ENCODE peak calls at places on chromosome 4, in nine cellular contexts. One of them, this sample, is unnamed.

GRCh38 chr4:4735870-4736269 is 123.6 kb upstream of the MSX1 start:
- DNase-seq in transverse colon: no peak
- DNase-seq in stomach: no peak
- DNase-seq in GM12878: no peak
- DNase-seq in upper lobe of left lung: no peak
- DNase-seq in breast epithelium: no peak
- DNase-seq in IMR-90: peak
- DNase-seq in ovary: peak
- DNase-seq in right lobe of liver: no peak
- DNase-seq in this sample: peak

GRCh38 chr4:80393246-80393969 is 57.9 kb downstream of the CFAP299 start:
- DNase-seq in transverse colon: no peak
- DNase-seq in stomach: no peak
- DNase-seq in GM12878: no peak
- DNase-seq in upper lobe of left lung: no peak
- DNase-seq in breast epithelium: no peak
- DNase-seq in IMR-90: peak
- DNase-seq in ovary: no peak
- DNase-seq in right lobe of liver: no peak
- DNase-seq in this sample: no peak

GRCh38 chr4:128232719-128233118 is 54.9 kb downstream of the PGRMC2 start:
- DNase-seq in transverse colon: no peak
- DNase-seq in stomach: no peak
- DNase-seq in GM12878: no peak
- DNase-seq in upper lobe of left lung: no peak
- DNase-seq in breast epithelium: no peak
- DNase-seq in IMR-90: no peak
- DNase-seq in ovary: no peak
- DNase-seq in right lobe of liver: no peak
- DNase-seq in this sample: no peak

GRCh38 chr4:124899997-124900396 is 187.5 kb upstream of the ANKRD50 start:
- DNase-seq in transverse colon: no peak
- DNase-seq in stomach: no peak
- DNase-seq in GM12878: no peak
- DNase-seq in upper lobe of left lung: no peak
- DNase-seq in breast epithelium: no peak
- DNase-seq in IMR-90: no peak
- DNase-seq in ovary: no peak
- DNase-seq in right lobe of liver: no peak
- DNase-seq in this sample: no peak

GRCh38 chr4:4402966-4403365 is 16.1 kb downstream of the NSG1 start:
- DNase-seq in transverse colon: no peak
- DNase-seq in stomach: no peak
- DNase-seq in GM12878: no peak
- DNase-seq in upper lobe of left lung: no peak
- DNase-seq in breast epithelium: no peak
- DNase-seq in IMR-90: peak
- DNase-seq in ovary: no peak
- DNase-seq in right lobe of liver: no peak
- DNase-seq in this sample: no peak

GRCh38 chr4:109041463-109041862 is 261.0 kb downstream of the COL25A1 start:
- DNase-seq in transverse colon: no peak
- DNase-seq in stomach: no peak
- DNase-seq in GM12878: no peak
- DNase-seq in upper lobe of left lung: no peak
- DNase-seq in breast epithelium: no peak
- DNase-seq in IMR-90: peak
- DNase-seq in ovary: no peak
- DNase-seq in right lobe of liver: no peak
- DNase-seq in this sample: no peak

GRCh38 chr4:3269105-3269927 is 20.4 kb downstream of the MSANTD1 start:
- DNase-seq in transverse colon: no peak
- DNase-seq in stomach: peak
- DNase-seq in GM12878: no peak
- DNase-seq in upper lobe of left lung: peak
- DNase-seq in breast epithelium: no peak
- DNase-seq in IMR-90: no peak
- DNase-seq in ovary: no peak
- DNase-seq in right lobe of liver: no peak
- DNase-seq in this sample: no peak

GRCh38 chr4:26325191-26325590 is 4.4 kb downstream of the RBPJ start:
- DNase-seq in transverse colon: no peak
- DNase-seq in stomach: no peak
- DNase-seq in GM12878: no peak
- DNase-seq in upper lobe of left lung: no peak
- DNase-seq in breast epithelium: no peak
- DNase-seq in IMR-90: peak
- DNase-seq in ovary: no peak
- DNase-seq in right lobe of liver: no peak
- DNase-seq in this sample: no peak

GRCh38 chr4:42302348-42302747 is 94.9 kb upstream of the SHISA3 start:
- DNase-seq in transverse colon: no peak
- DNase-seq in stomach: peak
- DNase-seq in GM12878: no peak
- DNase-seq in upper lobe of left lung: no peak
- DNase-seq in breast epithelium: no peak
- DNase-seq in IMR-90: peak
- DNase-seq in ovary: no peak
- DNase-seq in right lobe of liver: no peak
- DNase-seq in this sample: no peak

GRCh38 chr4:158814636-158815035 is 45.8 kb downstream of the FNIP2 start:
- DNase-seq in transverse colon: no peak
- DNase-seq in stomach: no peak
- DNase-seq in GM12878: no peak
- DNase-seq in upper lobe of left lung: no peak
- DNase-seq in breast epithelium: no peak
- DNase-seq in IMR-90: peak
- DNase-seq in ovary: no peak
- DNase-seq in right lobe of liver: no peak
- DNase-seq in this sample: no peak

GRCh38 chr4:2786152-2786671 is 6.7 kb upstream of the SH3BP2 start:
- DNase-seq in transverse colon: peak
- DNase-seq in stomach: peak
- DNase-seq in GM12878: peak
- DNase-seq in upper lobe of left lung: no peak
- DNase-seq in breast epithelium: no peak
- DNase-seq in IMR-90: no peak
- DNase-seq in ovary: no peak
- DNase-seq in right lobe of liver: peak
- DNase-seq in this sample: no peak

GRCh38 chr4:94406668-94407437 is 44.9 kb upstream of the PDLIM5 start:
- DNase-seq in transverse colon: peak
- DNase-seq in stomach: peak
- DNase-seq in GM12878: peak
- DNase-seq in upper lobe of left lung: no peak
- DNase-seq in breast epithelium: no peak
- DNase-seq in IMR-90: peak
- DNase-seq in ovary: peak
- DNase-seq in right lobe of liver: peak
- DNase-seq in this sample: peak

GRCh38 chr4:172124656-172125308 is 311.6 kb downstream of the GALNTL6 start:
- DNase-seq in transverse colon: no peak
- DNase-seq in stomach: no peak
- DNase-seq in GM12878: no peak
- DNase-seq in upper lobe of left lung: no peak
- DNase-seq in breast epithelium: no peak
- DNase-seq in IMR-90: no peak
- DNase-seq in ovary: no peak
- DNase-seq in right lobe of liver: no peak
- DNase-seq in this sample: no peak

GRCh38 chr4:180134116-180134866 is 2108.9 kb upstream of the TENM3 start:
- DNase-seq in transverse colon: peak
- DNase-seq in stomach: no peak
- DNase-seq in GM12878: no peak
- DNase-seq in upper lobe of left lung: no peak
- DNase-seq in breast epithelium: no peak
- DNase-seq in IMR-90: no peak
- DNase-seq in ovary: no peak
- DNase-seq in right lobe of liver: no peak
- DNase-seq in this sample: no peak

GRCh38 chr4:89915151-89915550 is 20.5 kb downstream of the MMRN1 start:
- DNase-seq in transverse colon: no peak
- DNase-seq in stomach: no peak
- DNase-seq in GM12878: no peak
- DNase-seq in upper lobe of left lung: no peak
- DNase-seq in breast epithelium: no peak
- DNase-seq in IMR-90: no peak
- DNase-seq in ovary: no peak
- DNase-seq in right lobe of liver: no peak
- DNase-seq in this sample: no peak

GRCh38 chr4:143248827-143249226 is 64.1 kb downstream of the USP38 start:
- DNase-seq in transverse colon: no peak
- DNase-seq in stomach: no peak
- DNase-seq in GM12878: no peak
- DNase-seq in upper lobe of left lung: no peak
- DNase-seq in breast epithelium: no peak
- DNase-seq in IMR-90: no peak
- DNase-seq in ovary: no peak
- DNase-seq in right lobe of liver: no peak
- DNase-seq in this sample: no peak
- TF ChIP-seq POLR2A in transverse colon: no peak
- TF ChIP-seq POLR2A in stomach: no peak
- TF ChIP-seq POLR2A in GM12878: no peak
- TF ChIP-seq POLR2A in upper lobe of left lung: no peak
- TF ChIP-seq POLR2A in breast epithelium: no peak
- TF ChIP-seq POLR2A in IMR-90: no peak
- TF ChIP-seq POLR2A in ovary: no peak
- TF ChIP-seq POLR2A in right lobe of liver: no peak
- TF ChIP-seq POLR2A in this sample: no peak

GRCh38 chr4:139082750-139083532 is 67.4 kb downstream of the NOCT start:
- DNase-seq in transverse colon: peak
- DNase-seq in stomach: peak
- DNase-seq in GM12878: peak
- DNase-seq in upper lobe of left lung: peak
- DNase-seq in breast epithelium: peak
- DNase-seq in IMR-90: peak
- DNase-seq in ovary: peak
- DNase-seq in right lobe of liver: peak
- DNase-seq in this sample: peak
- TF ChIP-seq POLR2A in transverse colon: peak
- TF ChIP-seq POLR2A in stomach: no peak
- TF ChIP-seq POLR2A in GM12878: peak
- TF ChIP-seq POLR2A in upper lobe of left lung: peak
- TF ChIP-seq POLR2A in breast epithelium: no peak
- TF ChIP-seq POLR2A in IMR-90: no peak
- TF ChIP-seq POLR2A in ovary: peak
- TF ChIP-seq POLR2A in right lobe of liver: peak
- TF ChIP-seq POLR2A in this sample: no peak

GRCh38 chr4:118835896-118836762 is at the start of gene SEC24D:
- DNase-seq in transverse colon: peak
- DNase-seq in stomach: peak
- DNase-seq in GM12878: no peak
- DNase-seq in upper lobe of left lung: peak
- DNase-seq in breast epithelium: peak
- DNase-seq in IMR-90: peak
- DNase-seq in ovary: peak
- DNase-seq in right lobe of liver: peak
- DNase-seq in this sample: peak
- TF ChIP-seq POLR2A in transverse colon: peak
- TF ChIP-seq POLR2A in stomach: no peak
- TF ChIP-seq POLR2A in GM12878: peak
- TF ChIP-seq POLR2A in upper lobe of left lung: peak
- TF ChIP-seq POLR2A in breast epithelium: no peak
- TF ChIP-seq POLR2A in IMR-90: peak
- TF ChIP-seq POLR2A in ovary: peak
- TF ChIP-seq POLR2A in right lobe of liver: peak
- TF ChIP-seq POLR2A in this sample: peak

DNA sequence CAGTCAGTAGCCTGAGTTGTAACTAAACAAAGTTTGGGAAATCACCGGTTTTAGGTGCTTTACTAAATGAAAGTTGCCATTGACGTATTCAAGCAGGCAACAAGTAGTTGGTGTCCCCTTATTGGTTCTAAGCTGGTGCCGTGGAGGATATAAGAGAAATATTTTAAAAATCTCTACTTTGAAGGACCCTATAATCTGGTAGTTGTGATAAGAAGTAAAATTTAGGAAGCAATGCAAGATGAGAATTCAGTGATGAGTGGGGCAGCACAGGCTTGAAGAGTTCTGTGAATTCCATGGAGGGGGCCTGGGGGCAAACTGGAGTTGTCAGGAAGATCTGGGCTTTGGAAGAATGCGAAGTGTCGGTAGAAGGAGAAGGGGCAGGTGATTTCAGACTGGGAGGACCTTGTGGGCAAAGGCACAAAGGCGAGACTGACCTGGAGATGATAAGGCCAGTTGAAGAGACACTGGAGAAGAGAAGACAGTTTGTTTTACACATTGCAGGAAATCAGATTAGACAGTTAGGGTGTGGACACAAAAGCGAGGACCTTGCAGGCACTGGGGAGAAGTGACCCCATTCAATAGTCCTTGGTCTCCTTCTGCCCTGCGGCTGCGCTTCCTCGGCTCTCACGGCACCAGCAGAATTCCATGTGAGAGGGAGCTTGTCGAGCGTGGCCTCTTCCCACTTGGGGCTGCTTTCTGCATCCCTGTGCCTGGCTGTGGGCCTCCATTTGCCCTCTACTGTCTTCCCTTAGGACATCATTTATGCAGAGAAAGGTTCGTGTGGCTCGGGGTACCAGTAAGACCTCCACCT is 1.3 kb downstream of the RHOH start:
- DNase-seq in transverse colon: peak
- DNase-seq in stomach: no peak
- DNase-seq in GM12878: no peak
- DNase-seq in upper lobe of left lung: no peak
- DNase-seq in breast epithelium: no peak
- DNase-seq in IMR-90: no peak
- DNase-seq in ovary: no peak
- DNase-seq in right lobe of liver: no peak
- DNase-seq in this sample: no peak
- TF ChIP-seq POLR2A in transverse colon: peak
- TF ChIP-seq POLR2A in stomach: no peak
- TF ChIP-seq POLR2A in GM12878: peak
- TF ChIP-seq POLR2A in upper lobe of left lung: peak
- TF ChIP-seq POLR2A in breast epithelium: no peak
- TF ChIP-seq POLR2A in IMR-90: no peak
- TF ChIP-seq POLR2A in ovary: no peak
- TF ChIP-seq POLR2A in right lobe of liver: no peak
- TF ChIP-seq POLR2A in this sample: no peak

DNA sequence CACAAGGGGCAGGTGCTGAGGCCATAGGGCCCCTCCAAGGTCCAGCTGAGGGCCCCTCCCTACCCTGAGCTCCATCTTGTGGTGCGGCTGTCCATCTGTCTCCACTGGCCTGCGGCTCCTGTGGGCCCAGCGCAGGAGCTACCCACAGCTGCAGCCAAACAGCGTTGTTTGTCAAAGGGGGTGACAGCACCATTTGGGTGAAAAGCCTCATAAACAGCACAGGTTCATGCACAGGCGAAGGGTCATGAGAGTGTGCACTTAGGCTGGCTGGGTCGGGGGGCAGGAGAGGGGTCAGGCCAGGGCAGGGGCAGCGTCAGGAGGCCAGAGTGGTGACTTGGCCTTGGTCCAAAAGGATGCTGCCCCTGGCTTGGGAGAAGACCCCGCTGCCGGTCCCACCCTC is 32.3 kb downstream of the BLOC1S4 start:
- DNase-seq in transverse colon: no peak
- DNase-seq in stomach: no peak
- DNase-seq in GM12878: no peak
- DNase-seq in upper lobe of left lung: peak
- DNase-seq in breast epithelium: no peak
- DNase-seq in IMR-90: no peak
- DNase-seq in ovary: no peak
- DNase-seq in right lobe of liver: no peak
- DNase-seq in this sample: no peak
- TF ChIP-seq POLR2A in transverse colon: no peak
- TF ChIP-seq POLR2A in stomach: no peak
- TF ChIP-seq POLR2A in GM12878: no peak
- TF ChIP-seq POLR2A in upper lobe of left lung: no peak
- TF ChIP-seq POLR2A in breast epithelium: no peak
- TF ChIP-seq POLR2A in IMR-90: no peak
- TF ChIP-seq POLR2A in ovary: no peak
- TF ChIP-seq POLR2A in right lobe of liver: no peak
- TF ChIP-seq POLR2A in this sample: no peak

GRCh38 chr4:139028191-139028661 is 12.6 kb downstream of the NOCT start:
- DNase-seq in transverse colon: no peak
- DNase-seq in stomach: peak
- DNase-seq in GM12878: no peak
- DNase-seq in upper lobe of left lung: no peak
- DNase-seq in breast epithelium: no peak
- DNase-seq in IMR-90: no peak
- DNase-seq in ovary: no peak
- DNase-seq in right lobe of liver: peak
- DNase-seq in this sample: no peak
- TF ChIP-seq POLR2A in transverse colon: no peak
- TF ChIP-seq POLR2A in stomach: no peak
- TF ChIP-seq POLR2A in GM12878: no peak
- TF ChIP-seq POLR2A in upper lobe of left lung: no peak
- TF ChIP-seq POLR2A in breast epithelium: no peak
- TF ChIP-seq POLR2A in IMR-90: no peak
- TF ChIP-seq POLR2A in ovary: no peak
- TF ChIP-seq POLR2A in right lobe of liver: peak
- TF ChIP-seq POLR2A in this sample: no peak

This sample was measured in uterus.